ENCODE peak calls at places on chromosomes 4 and X, in eight cellular contexts. D is uterus, K is stomach, Z is A549, I is transverse colon, H is esophagus muscularis mucosa, L is HepG2, N is ovary. B is an unnamed sample.

GRCh38 chr4:16597829-16598228 is 300.6 kb downstream of the LDB2 start:
- DNase-seq in D (no peak), L (peak), H (no peak), N (no peak), Z (no peak), K (no peak), I (no peak), B (no peak)

GRCh38 chr4:55553442-55553841 is 6.7 kb upstream of the CLOCK start:
- DNase-seq in Z (no peak), N (peak), D (peak), K (peak), H (no peak), L (peak), I (peak), B (peak)

GRCh38 chr4:156837625-156838345 is 133.8 kb downstream of the PDGFC start:
- DNase-seq in H (no peak), D (no peak), K (no peak), N (no peak), L (no peak), Z (no peak), I (no peak), B (no peak)

GRCh38 chrX:15163131-15163530 is 106.8 kb downstream of the ASB9 start:
- DNase-seq in D (no peak), N (no peak), I (no peak), K (no peak), H (no peak), L (no peak), Z (no peak), B (no peak)

GRCh38 chrX:9807355-9808182 is 21.3 kb downstream of the SHROOM2 start:
- DNase-seq in L (no peak), K (peak), D (no peak), N (no peak), Z (no peak), H (no peak), I (peak), B (no peak)

GRCh38 chr4:6703786-6704185 is 5.9 kb downstream of the MRFAP1L1 start:
- DNase-seq in H (no peak), I (no peak), L (peak), D (no peak), N (no peak), K (no peak), Z (no peak), B (no peak)

GRCh38 chr4:176970853-176971252 is 178.1 kb upstream of the VEGFC start:
- DNase-seq in H (no peak), K (no peak), L (no peak), D (no peak), I (no peak), N (no peak), Z (no peak), B (no peak)

GRCh38 chr4:177128306-177128705 is 181.4 kb upstream of the NEIL3 start:
- DNase-seq in D (no peak), N (no peak), I (no peak), H (no peak), Z (no peak), K (no peak), L (no peak), B (no peak)

GRCh38 chr4:76751612-76752343 is 146.2 kb downstream of the SOWAHB start:
- DNase-seq in K (no peak), Z (no peak), D (no peak), L (no peak), H (peak), N (no peak), I (no peak), B (no peak)

GRCh38 chrX:56233682-56234081 is 1.5 kb downstream of the KLF8 start:
- DNase-seq in D (peak), I (peak), N (peak), L (no peak), Z (no peak), H (no peak), K (no peak), B (peak)

GRCh38 chrX:115591856-115592842 is 31.2 kb downstream of the PLS3 start:
- DNase-seq in N (no peak), L (no peak), I (no peak), H (no peak), Z (no peak), K (no peak), D (no peak), B (no peak)

GRCh38 chr4:6470502-6471302 is 1.7 kb downstream of the PPP2R2C start:
- DNase-seq in H (no peak), L (no peak), N (peak), I (no peak), K (peak), Z (peak), D (peak), B (peak)

GRCh38 chr4:165828928-165829327 is 44.1 kb upstream of the TLL1 start:
- DNase-seq in Z (no peak), H (no peak), K (no peak), L (no peak), I (no peak), D (no peak), N (no peak), B (no peak)

GRCh38 chrX:41737065-41737464 is 13.1 kb downstream of the GPR82 start:
- DNase-seq in L (no peak), Z (no peak), K (no peak), N (no peak), H (no peak), D (no peak), I (no peak), B (no peak)

GRCh38 chr4:165355900-165356300 is 22.9 kb upstream of the CPE start:
- DNase-seq in H (no peak), Z (no peak), K (no peak), D (no peak), L (peak), I (no peak), N (no peak), B (peak)

GRCh38 chr4:40321671-40322131 is 13.4 kb upstream of the CHRNA9 start:
- DNase-seq in N (no peak), Z (no peak), I (no peak), H (no peak), K (no peak), L (no peak), D (no peak), B (no peak)

GRCh38 chr4:151917145-151917775 is 156.5 kb upstream of the GATB start:
- DNase-seq in I (no peak), Z (no peak), N (no peak), L (no peak), H (no peak), K (no peak), D (no peak), B (no peak)

GRCh38 chrX:2628751-2629315 is 62.3 kb upstream of the CD99 start:
- DNase-seq in H (peak), D (no peak), N (no peak), K (no peak), L (peak), Z (no peak), I (no peak), B (peak)

GRCh38 chrX:47176101-47176740 is 17.4 kb upstream of the UBA1 start:
- DNase-seq in I (no peak), N (no peak), D (peak), H (no peak), Z (no peak), K (no peak), L (no peak), B (no peak)

GRCh38 chrX:23901065-23901464 is 6.7 kb downstream of the APOO start:
- DNase-seq in L (peak), N (no peak), D (no peak), H (no peak), Z (peak), K (no peak), I (no peak), B (no peak)

GRCh38 chr4:8846046-8846720 is 25.5 kb downstream of the HMX1 start:
- DNase-seq in Z (no peak), I (peak), L (no peak), K (no peak), H (no peak), D (no peak), N (no peak), B (peak)

GRCh38 chrX:23380581-23380980 is 45.9 kb downstream of the PTCHD1 start:
- DNase-seq in D (no peak), H (no peak), L (no peak), K (no peak), Z (no peak), I (no peak), N (no peak), B (no peak)

GRCh38 chrX:44422631-44423030 is 79.2 kb upstream of the EFHC2 start:
- DNase-seq in N (no peak), D (no peak), K (no peak), L (no peak), I (no peak), H (no peak), Z (no peak), B (no peak)

GRCh38 chr4:138301536-138301935 is 59.4 kb upstream of the SLC7A11 start:
- DNase-seq in N (no peak), D (no peak), I (no peak), K (no peak), H (no peak), Z (no peak), L (no peak), B (no peak)

GRCh38 chrX:46929439-46930018 is 17.3 kb downstream of the JADE3 start:
- DNase-seq in L (no peak), D (no peak), Z (no peak), N (no peak), I (no peak), H (no peak), K (no peak), B (no peak)

GRCh38 chr4:128163177-128164117 is 102.3 kb downstream of the LARP1B start:
- DNase-seq in K (no peak), L (peak), I (no peak), D (no peak), Z (peak), N (no peak), H (no peak), B (no peak)

GRCh38 chrX:130144509-130144908 is 21.1 kb downstream of the AIFM1 start:
- DNase-seq in N (no peak), L (no peak), K (no peak), H (no peak), I (no peak), D (no peak), Z (no peak), B (no peak)

GRCh38 chr4:129064717-129065116 is 28.6 kb downstream of the SCLT1 start:
- DNase-seq in L (no peak), N (no peak), D (no peak), H (no peak), K (no peak), I (no peak), Z (no peak), B (no peak)

GRCh38 chr4:680565-680930 is 6.2 kb downstream of the MYL5 start:
- DNase-seq in Z (no peak), K (no peak), H (no peak), I (peak), D (no peak), N (no peak), L (no peak), B (no peak)

GRCh38 chrX:73850124-73851013 is 287.4 kb downstream of the CHIC1 start:
- DNase-seq in L (peak), I (peak), Z (peak), D (peak), H (no peak), K (peak), N (peak), B (peak)

GRCh38 chrX:73851014-73852009 is 288.3 kb downstream of the CHIC1 start:
- DNase-seq in Z (no peak), K (peak), D (peak), L (no peak), I (peak), H (no peak), N (peak), B (peak)

GRCh38 chrX:73852022-73852421 is 289.0 kb downstream of the CHIC1 start:
- DNase-seq in L (no peak), N (no peak), I (no peak), H (no peak), D (no peak), Z (no peak), K (no peak), B (no peak)

GRCh38 chrX:73859622-73860021 is 296.6 kb downstream of the CHIC1 start:
- DNase-seq in Z (no peak), D (no peak), H (no peak), K (no peak), L (no peak), N (no peak), I (no peak), B (no peak)

DNA sequence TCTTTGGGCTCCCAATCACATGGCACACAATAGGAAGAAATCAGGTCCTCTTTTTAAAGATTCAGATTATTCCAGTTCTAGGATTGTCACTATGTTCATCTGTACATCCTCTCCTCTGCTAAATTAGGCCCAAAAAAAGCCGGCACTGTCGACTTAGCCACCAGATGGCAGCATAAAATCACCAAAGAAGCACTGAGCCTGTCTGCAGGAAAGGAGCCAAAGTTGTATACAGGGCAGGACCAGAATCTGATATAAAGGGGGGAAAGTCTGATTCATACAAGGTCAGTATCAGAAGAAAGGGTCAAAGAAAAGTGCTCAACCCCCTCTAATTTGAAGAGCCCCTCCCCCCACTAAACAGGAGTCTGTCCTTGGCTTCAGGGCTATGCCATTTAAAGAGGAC is 292.5 kb downstream of the CHIC1 start:
- DNase-seq in K (peak), N (peak), H (no peak), Z (peak), I (peak), L (peak), D (peak), B (peak)
- TF ChIP-seq CTCF in K (no peak), N (peak), H (peak), Z (peak), I (peak), L (peak), D (peak), B (peak)

GRCh38 chrX:140503230-140503585 is 1.7 kb downstream of the SOX3 start:
- DNase-seq in K (no peak), H (no peak), Z (no peak), D (no peak), I (no peak), L (no peak), N (no peak), B (peak)

GRCh38 chrX:140500427-140500826 is 4.4 kb downstream of the SOX3 start:
- DNase-seq in L (no peak), K (no peak), H (no peak), D (no peak), I (no peak), N (no peak), Z (no peak), B (no peak)

GRCh38 chrX:140502491-140503229 is 2.2 kb downstream of the SOX3 start:
- DNase-seq in L (no peak), I (no peak), Z (no peak), D (no peak), H (no peak), N (no peak), K (no peak), B (no peak)

GRCh38 chrX:140501321-140501720 is 3.5 kb downstream of the SOX3 start:
- DNase-seq in H (no peak), I (no peak), N (no peak), K (no peak), L (no peak), Z (no peak), D (no peak), B (no peak)

DNA sequence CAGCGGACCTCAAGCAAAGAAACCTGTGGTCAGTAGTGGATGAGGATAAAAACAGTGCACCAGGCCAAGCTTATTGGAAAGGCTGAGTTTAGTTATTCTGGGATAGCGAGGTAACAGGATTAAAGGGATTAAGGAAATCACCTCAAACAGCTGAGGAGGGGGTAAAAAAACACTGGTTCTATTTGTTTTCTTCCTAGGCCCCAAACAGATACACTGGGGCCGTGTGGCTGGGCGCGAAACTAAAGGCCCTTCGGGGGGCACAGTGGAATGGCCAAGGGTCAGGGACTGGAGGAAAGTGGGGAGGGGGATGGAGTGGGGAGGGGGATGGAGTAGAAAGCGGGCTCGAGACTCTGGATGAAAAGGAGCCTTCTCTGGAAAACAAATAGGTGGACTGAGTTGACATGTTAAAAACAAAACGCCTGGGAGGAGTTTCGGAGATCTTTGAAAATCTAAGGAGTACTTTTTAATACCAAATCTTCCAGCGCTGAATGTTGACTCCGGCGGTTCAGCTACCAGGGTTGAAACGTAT is 2.9 kb downstream of the SOX3 start:
- DNase-seq in I (no peak), N (no peak), H (no peak), Z (no peak), L (no peak), D (no peak), K (no peak), B (no peak)
- H3K4me3 ChIP-seq in I (no peak), N (no peak), H (peak), Z (no peak), L (no peak), D (no peak), K (no peak), B (no peak)

DNA sequence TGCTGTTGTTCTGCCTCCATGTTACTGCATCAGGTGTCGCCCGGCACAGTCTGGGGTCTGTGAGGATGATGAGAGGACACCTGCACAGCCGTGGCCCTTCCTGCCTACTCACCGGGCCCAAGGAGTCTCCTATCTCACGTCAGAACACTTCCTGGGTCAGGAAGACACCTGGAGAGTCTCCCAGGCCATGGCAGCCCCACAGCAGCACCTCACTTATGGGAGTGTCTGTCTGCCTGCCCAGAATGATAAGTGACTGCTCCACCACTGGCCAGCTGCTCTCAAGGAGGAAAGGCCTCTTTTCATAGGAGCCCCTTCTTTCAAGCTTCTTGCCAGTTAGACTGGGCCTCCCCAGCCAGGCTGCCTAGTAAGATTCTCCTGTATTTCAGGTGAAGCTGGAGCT is 56.1 kb downstream of the NELFA start:
- DNase-seq in N (no peak), H (no peak), K (no peak), I (no peak), L (no peak), D (no peak), Z (no peak), B (no peak)
- TF ChIP-seq POLR2A in N (no peak), H (no peak), K (no peak), I (no peak), L (no peak), D (no peak), Z (no peak), B (no peak)

DNA sequence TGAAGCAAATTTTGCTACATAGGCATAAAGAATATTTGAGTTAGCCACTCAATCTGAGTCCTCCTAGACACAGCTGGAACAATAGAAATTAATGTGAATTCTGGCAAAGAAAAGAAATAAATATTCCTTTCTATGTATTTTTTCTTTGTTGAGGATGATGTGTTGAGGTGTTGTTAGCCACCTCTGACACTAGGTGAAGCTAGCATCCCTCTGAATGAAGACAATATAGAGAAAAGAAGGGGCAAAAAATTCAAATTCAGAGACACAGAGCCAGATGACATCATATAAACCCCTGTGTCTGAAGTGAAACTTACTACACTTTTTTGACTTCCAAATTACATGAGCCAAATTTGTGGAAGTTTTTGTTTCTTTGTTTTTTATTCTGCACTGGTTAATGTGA is 34.6 kb upstream of the TMPRSS11D start:
- DNase-seq in K (no peak), N (no peak), I (no peak), L (no peak), D (no peak), H (no peak), Z (no peak), B (no peak)
- TF ChIP-seq CTCF in K (no peak), N (no peak), I (no peak), L (peak), D (no peak), H (no peak), Z (no peak), B (no peak)

DNA sequence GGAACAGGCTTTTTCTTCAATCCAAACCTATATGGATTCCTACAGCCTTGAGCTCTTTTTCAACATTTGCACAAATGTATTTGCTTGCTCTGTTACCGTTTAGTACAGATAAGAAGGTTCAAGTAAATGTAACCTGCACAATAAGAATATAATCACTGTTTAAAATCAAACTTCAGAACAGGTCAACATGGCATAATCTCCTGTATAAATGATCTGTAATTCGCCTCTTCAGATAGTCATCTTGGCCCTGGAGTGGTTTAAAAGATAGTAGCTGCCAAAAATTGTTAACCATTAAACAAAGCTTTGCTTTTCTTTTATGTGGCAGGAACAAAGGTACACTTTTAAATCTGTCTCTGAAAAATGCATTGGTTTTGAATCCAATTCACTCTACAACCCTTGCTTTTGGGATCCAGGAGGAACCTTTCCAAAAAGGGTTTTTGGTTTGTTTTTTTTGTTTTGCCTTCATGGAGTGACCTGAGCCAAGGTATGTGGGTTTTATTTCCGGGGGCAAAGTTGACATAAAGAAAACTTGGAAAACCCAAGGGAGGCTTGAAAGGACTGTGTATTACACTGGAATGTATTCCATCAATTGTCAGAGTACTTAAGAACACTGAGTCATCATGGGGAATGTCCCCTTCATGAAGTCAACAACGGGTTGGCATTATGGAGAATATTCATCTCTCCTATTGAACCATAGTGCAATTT is 210.4 kb upstream of the HCCS start:
- DNase-seq in D (no peak), L (peak), Z (peak), N (no peak), K (no peak), H (no peak), I (no peak), B (no peak)
- H3K4me3 ChIP-seq in D (no peak), L (no peak), Z (peak), N (no peak), K (no peak), H (no peak), I (no peak), B (no peak)

GRCh38 chr4:48830706-48831531 is at the start of gene OCIAD1:
- DNase-seq in H (peak), K (peak), I (peak), Z (peak), D (peak), N (peak), L (peak), B (peak)
- TF ChIP-seq POLR2A in H (no peak), K (no peak), I (peak), Z (peak), D (peak), N (peak), L (peak), B (no peak)